ENCODE peak calls at places on chromosomes 4 and X, in six cellular contexts. V, L, K, A, Q and C are unnamed samples.

GRCh38 chr4:176794651-176795050 is 1.9 kb upstream of the VEGFC start:
- DNase-seq in K (no peak), L (no peak), A (no peak), V (no peak), Q (no peak), C (no peak)

GRCh38 chr4:137678796-137679195 is 146.5 kb upstream of the PCDH18 start:
- DNase-seq in V (no peak), A (no peak), Q (no peak), L (no peak), K (no peak), C (no peak)

GRCh38 chrX:112784692-112785091 is 55.9 kb downstream of the AMOT start:
- DNase-seq in Q (no peak), A (no peak), K (no peak), L (no peak), V (no peak), C (no peak)

GRCh38 chrX:134171661-134172587 is 65.1 kb upstream of the CCDC160 start:
- DNase-seq in L (peak), K (peak), A (no peak), Q (no peak), V (no peak), C (peak)

GRCh38 chrX:41265615-41266014 is 68.3 kb upstream of the DDX3X start:
- DNase-seq in A (no peak), V (peak), Q (no peak), K (no peak), L (peak), C (peak)

GRCh38 chr4:79576480-79576803 is 168.4 kb upstream of the GK2 start:
- DNase-seq in A (peak), L (no peak), V (no peak), K (peak), Q (peak), C (no peak)

GRCh38 chrX:24563291-24564010 is 83.7 kb downstream of the PCYT1B start:
- DNase-seq in L (no peak), V (no peak), Q (no peak), A (no peak), K (no peak), C (no peak)

GRCh38 chrX:82973641-82974040 is 534.4 kb upstream of the POU3F4 start:
- DNase-seq in L (no peak), A (no peak), V (no peak), K (no peak), Q (no peak), C (no peak)

GRCh38 chr4:8439914-8440490 is 521 bp downstream of the ACOX3 start:
- DNase-seq in A (no peak), K (peak), V (peak), Q (no peak), L (peak), C (no peak)

GRCh38 chr4:106266201-106266600 is 49.8 kb downstream of the TBCK start:
- DNase-seq in L (no peak), V (no peak), Q (no peak), K (no peak), A (peak), C (no peak)

GRCh38 chr4:138609943-138610350 is 367.8 kb upstream of the SLC7A11 start:
- DNase-seq in A (peak), L (no peak), Q (no peak), K (no peak), V (no peak), C (no peak)

GRCh38 chr4:88985088-88985779 is 71.8 kb downstream of the FAM13A start:
- DNase-seq in A (no peak), V (no peak), K (no peak), Q (no peak), L (no peak), C (no peak)

GRCh38 chrX:110989869-110990268 is 106.1 kb upstream of the PAK3 start:
- DNase-seq in V (no peak), K (no peak), Q (no peak), A (no peak), L (no peak), C (no peak)

GRCh38 chr4:130636486-130636885 is 1540.5 kb downstream of the C4orf33 start:
- DNase-seq in K (no peak), V (no peak), L (no peak), A (no peak), Q (no peak), C (no peak)

GRCh38 chr4:75180790-75181776 is 248.2 kb downstream of the PARM1 start:
- DNase-seq in L (no peak), V (no peak), Q (no peak), A (no peak), K (no peak), C (peak)

GRCh38 chr4:123415977-123416376 is 19.4 kb downstream of the SPRY1 start:
- DNase-seq in K (no peak), L (peak), V (no peak), Q (no peak), A (no peak), C (peak)

GRCh38 chrX:38170556-38170955 is 50.1 kb downstream of the SRPX start:
- DNase-seq in A (no peak), Q (no peak), L (no peak), V (no peak), K (no peak), C (no peak)

GRCh38 chr4:19615086-19615689 is 636.5 kb upstream of the SLIT2 start:
- DNase-seq in V (no peak), Q (no peak), A (no peak), K (no peak), L (no peak), C (no peak)

GRCh38 chr4:76611611-76612010 is 176.6 kb downstream of the SHROOM3 start:
- DNase-seq in V (no peak), A (no peak), Q (no peak), L (no peak), K (no peak), C (no peak)

GRCh38 chrX:12076046-12076445 is 62.2 kb upstream of the FRMPD4 start:
- DNase-seq in K (no peak), V (no peak), L (no peak), Q (no peak), A (no peak), C (no peak)

GRCh38 chr4:16897991-16898827 is at the start of gene LDB2:
- DNase-seq in L (no peak), Q (no peak), V (peak), A (peak), K (peak), C (no peak)

GRCh38 chrX:96004386-96004785 is 680.3 kb upstream of the DIAPH2 start:
- DNase-seq in A (no peak), V (no peak), Q (no peak), K (no peak), L (no peak), C (no peak)

GRCh38 chr4:105473340-105474109 is at the start of gene PPA2:
- DNase-seq in L (peak), K (peak), Q (peak), V (peak), A (peak), C (peak)